ENCODE peak calls at places on chromosomes 1 and 21, in five cellular contexts. N is IMR-90, F is small intestine, K is PC-9, Z is aorta. T is an unnamed sample.
A peak's percentile ranks its signal among the peaks of the same experiment; 100 is the strongest.

GRCh38 chr21:39441502-39442475 is 3.8 kb downstream of the LCA5L start:
- DNase-seq in K (peak; percentile 42), Z (no peak), N (peak; percentile 68), F (peak; percentile 49), T (no peak)

GRCh38 chr1:36099681-36100341 is 11.1 kb downstream of the ADPRS start:
- DNase-seq in K (peak; percentile 71), F (peak; percentile 74), Z (peak; percentile 94), N (peak; percentile 73), T (no peak)

GRCh38 chr21:21764281-21764680 is 766.1 kb downstream of the NCAM2 start:
- DNase-seq in N (no peak), Z (no peak), F (no peak), K (no peak), T (no peak)

GRCh38 chr1:111140680-111140967 is 601 bp downstream of the CEPT1 start:
- DNase-seq in F (peak; percentile 72), K (peak; percentile 70), N (peak; percentile 36), Z (no peak), T (peak; percentile 8)

GRCh38 chr1:172381981-172382380 is 38.5 kb upstream of the C1orf105 start:
- DNase-seq in N (peak; percentile 28), Z (no peak), F (no peak), K (no peak), T (no peak)

GRCh38 chr1:228689255-228689654 is 46.0 kb upstream of the RHOU start:
- DNase-seq in K (no peak), N (no peak), Z (no peak), F (no peak), T (no peak)

GRCh38 chr1:84152649-84153056 is 8.6 kb downstream of the PRKACB start:
- DNase-seq in F (no peak), N (no peak), Z (no peak), K (no peak), T (no peak)

GRCh38 chr1:21251773-21252471 is 38.3 kb downstream of the ECE1 start:
- DNase-seq in F (peak; percentile 66), N (peak; percentile 96), K (peak; percentile 93), Z (peak; percentile 89), T (peak; percentile 57)

GRCh38 chr1:54125671-54126070 is 27.1 kb downstream of the CDCP2 start:
- DNase-seq in N (peak; percentile 26), K (no peak), F (peak; percentile 31), Z (no peak), T (no peak)

GRCh38 chr1:26363549-26364448 is 8.8 kb downstream of the ZNF683 start:
- DNase-seq in Z (peak; percentile 94), F (peak; percentile 83), N (peak; percentile 64), K (no peak), T (no peak)

GRCh38 chr1:41767534-41767933 is 151.2 kb downstream of the HIVEP3 start:
- DNase-seq in N (no peak), K (no peak), F (no peak), Z (no peak), T (peak; percentile 27)

GRCh38 chr1:155379877-155380192 is 59.1 kb downstream of the RUSC1 start:
- DNase-seq in N (no peak), F (no peak), Z (no peak), K (no peak), T (no peak)

GRCh38 chr1:17370618-17371017 is 1.4 kb upstream of the PADI6 start:
- DNase-seq in F (peak; percentile 6), Z (no peak), N (no peak), K (peak; percentile 45), T (no peak)

GRCh38 chr21:46017695-46018094 is 36.1 kb downstream of the COL6A1 start:
- DNase-seq in F (no peak), K (no peak), N (no peak), Z (no peak), T (no peak)

GRCh38 chr1:115145221-115145620 is 55.9 kb upstream of the TSPAN2 start:
- DNase-seq in K (no peak), Z (no peak), F (no peak), N (no peak), T (no peak)

GRCh38 chr1:222654849-222655248 is 37.0 kb downstream of the MIA3 start:
- DNase-seq in F (peak; percentile 60), N (no peak), K (no peak), Z (peak; percentile 65), T (no peak)

GRCh38 chr1:147273409-147274307 is 31.2 kb downstream of the CHD1L start:
- DNase-seq in N (peak; percentile 87), Z (no peak), K (peak; percentile 69), F (peak; percentile 27), T (peak; percentile 44)

GRCh38 chr21:36901575-36901974 is 64.9 kb downstream of the HLCS start:
- DNase-seq in K (no peak), F (no peak), Z (no peak), N (no peak), T (no peak)

GRCh38 chr1:188949701-188950100 is 1528.0 kb downstream of the BRINP3 start:
- DNase-seq in F (no peak), Z (no peak), K (no peak), N (peak; percentile 86), T (no peak)

GRCh38 chr1:178575611-178576331 is 62.9 kb downstream of the TEX35 start:
- DNase-seq in N (peak; percentile 60), K (no peak), F (peak; percentile 30), Z (no peak), T (no peak)

GRCh38 chr1:43277116-43277876 is 7.5 kb downstream of the TMEM125 start:
- DNase-seq in K (no peak), F (peak; percentile 90), N (no peak), Z (peak; percentile 57), T (no peak)

DNA sequence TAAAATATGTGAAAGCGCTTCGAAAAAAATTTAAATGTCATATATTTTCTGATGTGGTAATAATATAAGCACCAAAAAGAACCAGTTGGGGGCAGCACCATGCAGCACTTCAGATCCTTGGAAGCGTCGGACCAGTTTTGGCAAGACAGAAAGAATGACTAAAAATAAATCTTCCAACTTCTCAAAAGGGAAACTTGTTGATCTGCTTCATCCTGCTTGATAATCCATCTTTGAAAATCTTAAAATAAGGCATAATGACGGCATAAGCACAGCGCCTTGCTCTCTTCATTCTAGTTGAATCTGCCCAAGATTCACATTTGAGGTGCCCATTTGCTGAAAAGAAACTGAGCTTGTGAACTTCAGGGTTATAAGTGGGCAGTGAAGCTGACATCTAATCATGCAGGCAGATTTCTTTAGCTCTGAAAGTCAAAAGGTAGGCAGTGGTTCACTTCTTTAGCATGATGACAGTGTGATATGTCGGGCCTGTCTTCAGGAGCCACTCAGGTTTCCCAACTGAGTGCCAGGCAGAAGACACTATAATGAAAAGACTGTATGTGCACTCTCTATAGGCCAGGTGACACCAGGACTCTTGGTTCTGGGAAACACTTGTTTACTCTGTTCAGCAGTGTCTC is 19.8 kb upstream of the MUTYH start:
- DNase-seq in Z (no peak), K (peak; percentile 49), F (peak; percentile 60), N (peak; percentile 77), T (no peak)
- H3K27ac ChIP-seq in Z (peak overlapping the region; percentile 30), K (no peak overlapping the region), F (peak overlapping the region; percentile 55), N (no peak overlapping the region), T (peak overlapping the region; percentile 5)

GRCh38 chr1:150366416-150367296 is 2.7 kb downstream of the RPRD2 start:
- DNase-seq in F (no peak), N (peak; percentile 48), Z (no peak), K (no peak), T (no peak)
- H3K27ac ChIP-seq in F (no peak overlapping the region), N (peak overlapping the region; percentile 15), Z (peak overlapping the region; percentile 23), K (peak overlapping the region; percentile 94), T (peak overlapping the region; percentile 95)

GRCh38 chr1:8395433-8395866 is 77.5 kb downstream of the SLC45A1 start:
- DNase-seq in F (peak; percentile 31), Z (no peak), N (no peak), K (no peak), T (no peak)
- H3K27ac ChIP-seq in F (peak overlapping the region; percentile 68), Z (no peak overlapping the region), N (peak overlapping the region; percentile 81), K (peak overlapping the region; percentile 95), T (peak overlapping the region; percentile 90)

GRCh38 chr1:12202190-12202497 is 27.7 kb upstream of the VPS13D start:
- DNase-seq in N (no peak), K (no peak), Z (no peak), F (no peak), T (no peak)
- H3K27ac ChIP-seq in N (no peak overlapping the region), K (no peak overlapping the region), Z (no peak overlapping the region), F (no peak overlapping the region), T (no peak overlapping the region)

GRCh38 chr1:39788758-39789570 is at the start of gene BMP8B:
- DNase-seq in Z (peak; percentile 81), N (no peak), K (peak; percentile 46), F (peak; percentile 77), T (no peak)
- H3K27ac ChIP-seq in Z (no peak within 1 kb of the TSS), N (no peak within 1 kb of the TSS), K (no peak within 1 kb of the TSS), F (peak within 1 kb of the TSS; percentile 20), T (no peak within 1 kb of the TSS)

GRCh38 chr1:14706656-14707055 is 108.2 kb downstream of the KAZN start:
- DNase-seq in F (no peak), Z (no peak), N (no peak), K (no peak), T (no peak)
- H3K27ac ChIP-seq in F (no peak overlapping the region), Z (no peak overlapping the region), N (no peak overlapping the region), K (no peak overlapping the region), T (no peak overlapping the region)

GRCh38 chr1:203930343-203930742 is 68.9 kb downstream of the SNRPE start:
- DNase-seq in F (no peak), K (no peak), Z (no peak), N (peak; percentile 66), T (no peak)

GRCh38 chr1:203931953-203932352 is 70.6 kb downstream of the SNRPE start:
- DNase-seq in F (no peak), K (no peak), N (no peak), Z (no peak), T (no peak)

GRCh38 chr1:203929741-203930309 is 68.4 kb downstream of the SNRPE start:
- DNase-seq in N (no peak), Z (no peak), F (no peak), K (no peak), T (no peak)

DNA sequence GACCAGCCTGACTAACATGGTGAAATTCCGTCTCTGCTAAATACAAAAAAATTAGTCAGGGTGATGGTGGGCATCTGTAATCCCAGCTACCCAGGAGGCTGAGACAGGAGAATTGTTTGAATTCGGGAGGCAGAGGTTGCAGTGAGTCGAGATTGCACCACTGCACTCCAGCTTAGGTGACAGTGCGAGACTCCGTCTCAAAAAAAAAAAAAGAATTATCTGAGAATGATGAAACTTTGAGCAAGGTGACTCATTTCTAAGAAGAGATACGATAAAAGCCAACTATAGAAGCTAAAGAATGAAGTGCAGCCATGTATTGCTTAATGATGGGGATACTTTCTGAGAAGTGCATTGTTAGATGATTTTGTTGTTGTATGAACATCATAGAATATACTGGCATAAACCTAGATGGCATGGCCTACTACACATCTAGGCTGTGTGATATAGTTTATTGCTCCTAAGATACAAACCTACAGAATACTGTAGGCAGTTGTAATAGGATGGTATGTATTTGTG is 64.7 kb downstream of the SNRPE start:
- DNase-seq in K (peak; percentile 74), N (peak; percentile 83), Z (no peak), F (no peak), T (no peak)
- H3K27ac ChIP-seq in K (peak overlapping the region; percentile 72), N (peak overlapping the region; percentile 82), Z (no peak overlapping the region), F (no peak overlapping the region), T (peak overlapping the region; percentile 84)

GRCh38 chr1:32736812-32737791 is 34.5 kb upstream of the SYNC start:
- DNase-seq in Z (no peak), N (no peak), F (peak; percentile 95), K (no peak), T (no peak)
- H3K27ac ChIP-seq in Z (no peak overlapping the region), N (no peak overlapping the region), F (peak overlapping the region; percentile 91), K (no peak overlapping the region), T (no peak overlapping the region)